ENCODE peak calls at places on chromosomes 3 and 15, in four cellular contexts. Y, H, F and A are unnamed samples.
A peak's percentile ranks its signal among the peaks of the same experiment; 100 is the strongest.

GRCh38 chr3:187520027-187520945 is 149.9 kb downstream of the SST start:
- DNase-seq in H (no peak), Y (no peak), F (no peak), A (no peak)

GRCh38 chr3:127726894-127727293 is 54.1 kb downstream of the ABTB1 start:
- DNase-seq in H (no peak), F (no peak), Y (no peak), A (no peak)

GRCh38 chr3:32681811-32682210 is 3.2 kb upstream of the CNOT10 start:
- DNase-seq in H (no peak), Y (no peak), F (no peak), A (no peak)

GRCh38 chr15:25982736-25983135 is 119.6 kb upstream of the ATP10A start:
- DNase-seq in H (no peak), Y (no peak), F (no peak), A (no peak)

GRCh38 chr3:73437828-73438227 is 186.9 kb downstream of the PDZRN3 start:
- DNase-seq in H (no peak), Y (no peak), F (no peak), A (no peak)

GRCh38 chr3:197426161-197426566 is 127.8 kb upstream of the DLG1 start:
- DNase-seq in H (no peak), Y (no peak), F (no peak), A (no peak)

GRCh38 chr3:189927975-189928895 is 192.5 kb downstream of the P3H2 start:
- DNase-seq in Y (peak; percentile 53), F (no peak), H (no peak), A (no peak)

GRCh38 chr3:169116056-169116693 is 547.3 kb downstream of the MECOM start:
- DNase-seq in F (no peak), Y (no peak), H (no peak), A (no peak)

GRCh38 chr3:10263549-10264363 is 15.5 kb downstream of the TATDN2 start:
- DNase-seq in Y (no peak), H (peak; percentile 79), F (no peak), A (no peak)

GRCh38 chr3:16476636-16477035 is 36.9 kb downstream of the RFTN1 start:
- DNase-seq in Y (peak; percentile 49), F (no peak), H (peak; percentile 53), A (no peak)

GRCh38 chr3:13044496-13045244 is 28.6 kb downstream of the IQSEC1 start:
- DNase-seq in Y (no peak), H (peak; percentile 34), F (no peak), A (no peak)

GRCh38 chr3:185207931-185208746 is 45.7 kb downstream of the EHHADH start:
- DNase-seq in F (no peak), Y (no peak), H (peak; percentile 76), A (no peak)

GRCh38 chr3:153756816-153757215 is 364.4 kb upstream of the ARHGEF26 start:
- DNase-seq in Y (no peak), H (no peak), F (no peak), A (peak; percentile 40)

GRCh38 chr3:182935803-182936202 is 44.5 kb downstream of the DCUN1D1 start:
- DNase-seq in H (no peak), F (no peak), Y (no peak), A (no peak)

GRCh38 chr3:168034152-168034928 is 61.4 kb downstream of the GOLIM4 start:
- DNase-seq in Y (peak; percentile 58), H (no peak), F (no peak), A (peak; percentile 39)

GRCh38 chr3:161265916-161266571 is 44.9 kb downstream of the NMD3 start:
- DNase-seq in Y (no peak), H (no peak), F (no peak), A (no peak)

GRCh38 chr3:43102773-43103480 is 3.0 kb downstream of the POMGNT2 start:
- DNase-seq in H (peak; percentile 67), Y (no peak), F (no peak), A (no peak)

GRCh38 chr3:66499881-66500574 is 794 bp downstream of the LRIG1 start:
- DNase-seq in Y (no peak), H (peak; percentile 73), F (no peak), A (no peak)

GRCh38 chr15:80936288-80937078 is 53.1 kb downstream of the MESD start:
- DNase-seq in F (no peak), H (no peak), Y (no peak), A (no peak)

GRCh38 chr15:85412956-85413854 is 32.8 kb downstream of the AKAP13 start:
- DNase-seq in Y (peak; percentile 88), H (peak; percentile 54), F (no peak), A (peak; percentile 92)

GRCh38 chr15:40912478-40912877 is 16.7 kb upstream of the DLL4 start:
- DNase-seq in H (no peak), Y (no peak), F (no peak), A (no peak)

GRCh38 chr3:78919021-78919755 is 848.6 kb downstream of the ROBO1 start:
- DNase-seq in H (no peak), Y (peak; percentile 60), F (no peak), A (no peak)

GRCh38 chr3:16081661-16082060 is 92.8 kb upstream of the GALNT15 start:
- DNase-seq in H (no peak), F (no peak), Y (no peak), A (no peak)

GRCh38 chr3:139532996-139533395 is 6.5 kb downstream of the RBP1 start:
- DNase-seq in Y (no peak), H (peak; percentile 76), F (no peak), A (no peak)

GRCh38 chr3:153552887-153553604 is 391.0 kb downstream of the RAP2B start:
- DNase-seq in Y (no peak), H (no peak), F (no peak), A (no peak)

GRCh38 chr3:181623924-181624694 is 87.6 kb upstream of the SOX2 start:
- DNase-seq in Y (peak; percentile 57), F (no peak), H (peak; percentile 50), A (peak; percentile 79)

GRCh38 chr3:1609416-1609815 is 489.2 kb upstream of the CNTN4 start:
- DNase-seq in F (peak; percentile 13), H (peak; percentile 19), Y (no peak), A (no peak)

GRCh38 chr15:25787381-25787780 is 75.7 kb downstream of the ATP10A start:
- DNase-seq in H (no peak), F (no peak), Y (no peak), A (no peak)

GRCh38 chr3:27141668-27142067 is 227.5 kb downstream of the NEK10 start:
- DNase-seq in Y (no peak), H (no peak), F (no peak), A (no peak)

GRCh38 chr15:66834863-66835557 is 133.0 kb downstream of the SMAD6 start:
- DNase-seq in Y (no peak), F (no peak), H (peak; percentile 80), A (no peak)

GRCh38 chr3:12999147-13000140 is 73.8 kb downstream of the IQSEC1 start:
- DNase-seq in Y (peak; percentile 6), H (no peak), F (no peak), A (no peak)

GRCh38 chr3:30581067-30581585 is 25.3 kb upstream of the TGFBR2 start:
- DNase-seq in H (no peak), Y (no peak), F (no peak), A (no peak)

GRCh38 chr3:47578119-47578630 is 490 bp downstream of the CSPG5 start:
- DNase-seq in Y (no peak), F (no peak), H (peak; percentile 50), A (no peak)

GRCh38 chr3:183253364-183253960 is 409 bp downstream of the B3GNT5 start:
- DNase-seq in H (peak; percentile 84), F (no peak), Y (peak; percentile 29), A (no peak)

GRCh38 chr3:127748754-127749327 is 73.5 kb downstream of the MGLL start:
- DNase-seq in Y (peak; percentile 29), F (no peak), H (no peak), A (no peak)

GRCh38 chr3:66276705-66277274 is 56.0 kb downstream of the SLC25A26 start:
- DNase-seq in H (peak; percentile 87), Y (no peak), F (peak; percentile 9), A (no peak)